ENCODE peak calls at places on chromosomes 5 and 9, in four cellular contexts. O is fibroblast of pulmonary artery, B is AML-193, C is H54. W is an unnamed sample.

GRCh38 chr5:96703985-96704384 is 41.8 kb downstream of the CAST start:
- DNase-seq in B (no peak), O (no peak), C (no peak), W (no peak)

GRCh38 chr9:106893088-106893487 is 30.1 kb downstream of the ZNF462 start:
- DNase-seq in C (peak; percentile 46), O (peak; percentile 35), B (no peak), W (peak; percentile 42)

GRCh38 chr5:169895876-169896275 is 84.4 kb downstream of the INSYN2B start:
- DNase-seq in O (peak; percentile 39), C (no peak), B (no peak), W (no peak)

GRCh38 chr5:67063791-67064190 is 132.8 kb downstream of the CD180 start:
- DNase-seq in C (no peak), O (peak; percentile 80), B (no peak), W (peak; percentile 9)

GRCh38 chr9:112669326-112669725 is 48.6 kb downstream of the INIP start:
- DNase-seq in B (no peak), C (no peak), O (no peak), W (no peak)

GRCh38 chr9:137453643-137454081 is 5.5 kb downstream of the NSMF start:
- DNase-seq in C (peak; percentile 79), B (no peak), O (peak; percentile 76), W (no peak)

GRCh38 chr5:64569880-64570279 is 64.1 kb downstream of the RGS7BP start:
- DNase-seq in O (no peak), C (no peak), B (no peak), W (no peak)

GRCh38 chr9:112868956-112869594 is 21.6 kb downstream of the SLC46A2 start:
- DNase-seq in B (no peak), C (no peak), O (no peak), W (no peak)

GRCh38 chr9:28260331-28260730 is 687.0 kb upstream of the C9orf72 start:
- DNase-seq in B (no peak), C (no peak), O (no peak), W (no peak)

GRCh38 chr9:19162956-19163355 is 35.7 kb upstream of the PLIN2 start:
- DNase-seq in C (no peak), B (no peak), O (peak; percentile 72), W (no peak)

GRCh38 chr9:19748278-19749126 is 40.3 kb downstream of the SLC24A2 start:
- DNase-seq in B (peak; percentile 9), C (peak; percentile 19), O (peak; percentile 60), W (peak; percentile 11)

GRCh38 chr5:114123654-114124053 is 238.2 kb upstream of the KCNN2 start:
- DNase-seq in C (no peak), B (no peak), O (no peak), W (no peak)

GRCh38 chr5:94891565-94892362 is 273.3 kb downstream of the SLF1 start:
- DNase-seq in B (no peak), O (no peak), C (no peak), W (no peak)

GRCh38 chr9:108903437-108904103 is 30.4 kb downstream of the ELP1 start:
- DNase-seq in O (no peak), B (no peak), C (no peak), W (no peak)